ENCODE peak calls at places on chromosomes 3 and 15, in seven cellular contexts. Z, K, D, P, E, U and B are unnamed samples.
A peak's percentile ranks its signal among the peaks of the same experiment; 100 is the strongest.

GRCh38 chr15:67307156-67307555 is 52.6 kb downstream of the IQCH start:
- DNase-seq in K (peak; percentile 16), Z (no peak), U (no peak), D (no peak), P (no peak), E (peak; percentile 76), B (no peak)

GRCh38 chr3:169146112-169146665 is 517.3 kb downstream of the MECOM start:
- DNase-seq in K (peak; percentile 33), Z (peak; percentile 29), E (peak; percentile 17), D (no peak), U (peak; percentile 49), P (no peak), B (peak; percentile 24)

GRCh38 chr3:80564391-80564790 is 796.6 kb upstream of the ROBO1 start:
- DNase-seq in D (no peak), U (no peak), P (no peak), K (no peak), Z (no peak), E (no peak), B (no peak)

GRCh38 chr3:149215474-149215873 is 6.2 kb downstream of the CP start:
- DNase-seq in K (peak; percentile 35), Z (no peak), P (no peak), E (no peak), U (no peak), D (no peak), B (peak; percentile 52)

GRCh38 chr3:45558431-45558830 is 36.1 kb upstream of the LIMD1 start:
- DNase-seq in Z (no peak), U (no peak), D (no peak), K (peak; percentile 69), P (no peak), E (no peak), B (no peak)

GRCh38 chr3:74119221-74119620 is 494.5 kb upstream of the PDZRN3 start:
- DNase-seq in D (no peak), E (no peak), Z (no peak), P (no peak), K (no peak), U (no peak), B (no peak)

GRCh38 chr3:62951037-62951613 is 75.9 kb upstream of the CADPS start:
- DNase-seq in K (no peak), D (no peak), P (no peak), Z (no peak), E (no peak), U (no peak), B (no peak)

GRCh38 chr3:21835266-21835665 is 84.3 kb upstream of the ZNF385D start:
- DNase-seq in K (peak; percentile 4), U (no peak), D (no peak), E (no peak), P (no peak), Z (no peak), B (no peak)

GRCh38 chr15:98760112-98760826 is 111.9 kb downstream of the IGF1R start:
- DNase-seq in Z (no peak), E (no peak), K (no peak), D (no peak), P (no peak), U (no peak), B (no peak)

GRCh38 chr15:72172796-72173195 is 24.8 kb downstream of the GRAMD2A start:
- DNase-seq in K (no peak), Z (no peak), E (no peak), D (no peak), P (no peak), U (no peak), B (no peak)

GRCh38 chr15:100192092-100192695 is 149.6 kb downstream of the ADAMTS17 start:
- DNase-seq in E (no peak), K (no peak), P (no peak), Z (no peak), D (no peak), U (no peak), B (no peak)

GRCh38 chr15:67048281-67049279 is 16.8 kb upstream of the SMAD3 start:
- DNase-seq in K (peak; percentile 95), P (no peak), Z (no peak), U (no peak), D (no peak), E (no peak), B (peak; percentile 87)

GRCh38 chr15:39642011-39642640 is 61.2 kb downstream of the THBS1 start:
- DNase-seq in U (no peak), Z (no peak), E (no peak), D (no peak), P (no peak), K (no peak), B (no peak)